ENCODE peak calls at places on chromosomes 16 and 17, in five cellular contexts. A, J, C, X and Y are unnamed samples.
A peak's percentile ranks its signal among the peaks of the same experiment; 100 is the strongest.

GRCh38 chr17:1042486-1042885 is 45.6 kb downstream of the TIMM22 start:
- DNase-seq in J (no peak), X (no peak), C (no peak), A (no peak), Y (no peak)

GRCh38 chr17:64420143-64420670 is 28.7 kb upstream of the MILR1 start:
- DNase-seq in X (no peak), A (peak; percentile 69), J (peak; percentile 85), C (peak; percentile 54), Y (no peak)

GRCh38 chr16:65069766-65070165 is 52.1 kb downstream of the CDH11 start:
- DNase-seq in X (no peak), A (no peak), C (no peak), J (no peak), Y (no peak)

GRCh38 chr17:8475227-8475626 is 39.5 kb downstream of the NDEL1 start:
- DNase-seq in A (no peak), X (no peak), J (no peak), C (no peak), Y (no peak)

GRCh38 chr17:50013079-50013478 is 18.1 kb upstream of the DLX3 start:
- DNase-seq in C (no peak), A (no peak), X (no peak), J (no peak), Y (no peak)

GRCh38 chr17:18235743-18236256 is 10.4 kb downstream of the LLGL1 start:
- DNase-seq in C (no peak), X (no peak), A (peak; percentile 93), J (no peak), Y (no peak)

GRCh38 chr16:50615891-50616290 is 65.2 kb downstream of the SNX20 start:
- DNase-seq in X (no peak), J (no peak), C (no peak), A (no peak), Y (no peak)

GRCh38 chr17:39054111-39054645 is 87.0 kb upstream of the FBXO47 start:
- DNase-seq in A (no peak), X (no peak), J (no peak), C (no peak), Y (no peak)

GRCh38 chr17:45302649-45303173 is 14.1 kb downstream of the MAP3K14 start:
- DNase-seq in X (no peak), J (no peak), A (peak; percentile 45), C (no peak), Y (no peak)